ENCODE peak calls at places on chromosomes 1 and 21, in five cellular contexts. One of them, this sample, is unnamed.
A peak's percentile ranks its signal among the peaks of the same experiment; 100 is the strongest.

GRCh38 chr1:112637257-112638108 is 17.9 kb downstream of the CAPZA1 start:
- DNase-seq in activated gamma-delta T cell treated with anti-CD3 and anti-CD28 coated beads, Interleukin-2, amount 50 U/mL, for 16 hours: no peak
- DNase-seq in iris pigment epithelial cell: peak; percentile 63
- DNase-seq in neural crest cell: no peak
- DNase-seq in HCT116: no peak
- DNase-seq in this sample: no peak

GRCh38 chr1:59353453-59353852 is 56.6 kb downstream of the FGGY start:
- DNase-seq in activated gamma-delta T cell treated with anti-CD3 and anti-CD28 coated beads, Interleukin-2, amount 50 U/mL, for 16 hours: no peak
- DNase-seq in iris pigment epithelial cell: no peak
- DNase-seq in neural crest cell: no peak
- DNase-seq in HCT116: no peak
- DNase-seq in this sample: no peak

GRCh38 chr1:166088572-166088955 is 78.2 kb downstream of the FAM78B start:
- DNase-seq in activated gamma-delta T cell treated with anti-CD3 and anti-CD28 coated beads, Interleukin-2, amount 50 U/mL, for 16 hours: no peak
- DNase-seq in iris pigment epithelial cell: no peak
- DNase-seq in neural crest cell: no peak
- DNase-seq in HCT116: no peak
- DNase-seq in this sample: no peak

GRCh38 chr21:41235214-41235613 is 67.3 kb downstream of the BACE2 start:
- DNase-seq in activated gamma-delta T cell treated with anti-CD3 and anti-CD28 coated beads, Interleukin-2, amount 50 U/mL, for 16 hours: no peak
- DNase-seq in iris pigment epithelial cell: no peak
- DNase-seq in neural crest cell: no peak
- DNase-seq in HCT116: no peak
- DNase-seq in this sample: no peak

GRCh38 chr1:157157481-157158190 is 19.4 kb upstream of the ETV3 start:
- DNase-seq in activated gamma-delta T cell treated with anti-CD3 and anti-CD28 coated beads, Interleukin-2, amount 50 U/mL, for 16 hours: no peak
- DNase-seq in iris pigment epithelial cell: peak; percentile 52
- DNase-seq in neural crest cell: no peak
- DNase-seq in HCT116: no peak
- DNase-seq in this sample: no peak

GRCh38 chr1:179788259-179788658 is 45.2 kb downstream of the FAM163A start:
- DNase-seq in activated gamma-delta T cell treated with anti-CD3 and anti-CD28 coated beads, Interleukin-2, amount 50 U/mL, for 16 hours: no peak
- DNase-seq in iris pigment epithelial cell: no peak
- DNase-seq in neural crest cell: no peak
- DNase-seq in HCT116: no peak
- DNase-seq in this sample: no peak

GRCh38 chr1:205250699-205251098 is 23.0 kb downstream of the TMCC2 start:
- DNase-seq in activated gamma-delta T cell treated with anti-CD3 and anti-CD28 coated beads, Interleukin-2, amount 50 U/mL, for 16 hours: no peak
- DNase-seq in iris pigment epithelial cell: no peak
- DNase-seq in neural crest cell: no peak
- DNase-seq in HCT116: no peak
- DNase-seq in this sample: no peak

GRCh38 chr1:165508291-165508690 is 35.5 kb upstream of the LRRC52 start:
- DNase-seq in activated gamma-delta T cell treated with anti-CD3 and anti-CD28 coated beads, Interleukin-2, amount 50 U/mL, for 16 hours: no peak
- DNase-seq in iris pigment epithelial cell: no peak
- DNase-seq in neural crest cell: no peak
- DNase-seq in HCT116: no peak
- DNase-seq in this sample: no peak

GRCh38 chr1:151912973-151913372 is 3.7 kb upstream of the THEM4 start:
- DNase-seq in activated gamma-delta T cell treated with anti-CD3 and anti-CD28 coated beads, Interleukin-2, amount 50 U/mL, for 16 hours: no peak
- DNase-seq in iris pigment epithelial cell: no peak
- DNase-seq in neural crest cell: no peak
- DNase-seq in HCT116: no peak
- DNase-seq in this sample: no peak

GRCh38 chr1:10399487-10399917 is 638 bp downstream of the PGD start:
- DNase-seq in activated gamma-delta T cell treated with anti-CD3 and anti-CD28 coated beads, Interleukin-2, amount 50 U/mL, for 16 hours: no peak
- DNase-seq in iris pigment epithelial cell: peak; percentile 62
- DNase-seq in neural crest cell: peak; percentile 23
- DNase-seq in HCT116: no peak
- DNase-seq in this sample: no peak

GRCh38 chr1:14320986-14321385 is 277.5 kb upstream of the KAZN start:
- DNase-seq in activated gamma-delta T cell treated with anti-CD3 and anti-CD28 coated beads, Interleukin-2, amount 50 U/mL, for 16 hours: no peak
- DNase-seq in iris pigment epithelial cell: no peak
- DNase-seq in neural crest cell: no peak
- DNase-seq in HCT116: no peak
- DNase-seq in this sample: no peak

GRCh38 chr1:1144122-1144842 is 28.4 kb upstream of the C1orf159 start:
- DNase-seq in activated gamma-delta T cell treated with anti-CD3 and anti-CD28 coated beads, Interleukin-2, amount 50 U/mL, for 16 hours: peak; percentile 28
- DNase-seq in iris pigment epithelial cell: no peak
- DNase-seq in neural crest cell: no peak
- DNase-seq in HCT116: no peak
- DNase-seq in this sample: peak; percentile 88